ENCODE peak calls at places on chromosomes 2 and 18, in eight cellular contexts. D is tibial artery, V is PC-9, X is psoas muscle, F is lung, I is heart left ventricle, E is OCI-LY7, A is tibial nerve. C is an unnamed sample.
A peak's percentile ranks its signal among the peaks of the same experiment; 100 is the strongest.

GRCh38 chr2:167127135-167127534 is 238.9 kb downstream of the XIRP2 start:
- DNase-seq in D (no peak), V (no peak), X (no peak), F (no peak), I (no peak), E (peak; percentile 2), A (peak; percentile 13), C (no peak)

GRCh38 chr2:137968477-137969417 is 4.5 kb downstream of the HNMT start:
- DNase-seq in D (no peak), V (no peak), X (no peak), F (no peak), I (no peak), E (no peak), A (no peak), C (no peak)

GRCh38 chr2:168245074-168245825 is 2.1 kb downstream of the STK39 start:
- DNase-seq in D (no peak), V (no peak), X (no peak), F (no peak), I (no peak), E (no peak), A (no peak), C (no peak)

GRCh38 chr2:90077948-90078347 is 1386.5 kb downstream of the RPIA start:
- DNase-seq in D (no peak), V (no peak), X (no peak), F (no peak), I (no peak), E (peak; percentile 20), A (no peak), C (no peak)

GRCh38 chr2:64036343-64036742 is 17.1 kb upstream of the VPS54 start:
- DNase-seq in D (no peak), V (no peak), X (no peak), F (no peak), I (no peak), E (no peak), A (no peak), C (no peak)

GRCh38 chr2:8643996-8644356 is 37.9 kb upstream of the ID2 start:
- DNase-seq in D (no peak), V (no peak), X (no peak), F (no peak), I (no peak), E (no peak), A (no peak), C (no peak)

GRCh38 chr2:132588576-132588975 is 81.4 kb downstream of the LYPD1 start:
- DNase-seq in D (no peak), V (no peak), X (no peak), F (no peak), I (no peak), E (no peak), A (no peak), C (no peak)

GRCh38 chr2:48249093-48249492 is 280.9 kb upstream of the STON1 start:
- DNase-seq in D (no peak), V (no peak), X (no peak), F (no peak), I (no peak), E (no peak), A (no peak), C (no peak)

GRCh38 chr2:110946892-110947291 is 173.8 kb upstream of the BCL2L11 start:
- DNase-seq in D (no peak), V (no peak), X (peak; percentile 68), F (peak; percentile 46), I (no peak), E (no peak), A (peak; percentile 11), C (peak; percentile 31)

GRCh38 chr2:28403388-28403956 is 10.8 kb downstream of the FOSL2 start:
- DNase-seq in D (no peak), V (no peak), X (no peak), F (no peak), I (no peak), E (no peak), A (no peak), C (no peak)

GRCh38 chr2:96962567-96963203 is 23.7 kb downstream of the FAM178B start:
- DNase-seq in D (no peak), V (no peak), X (peak; percentile 9), F (no peak), I (no peak), E (peak; percentile 30), A (no peak), C (no peak)

GRCh38 chr2:46827274-46827930 is 88.2 kb downstream of the MCFD2 start:
- DNase-seq in D (no peak), V (no peak), X (no peak), F (no peak), I (no peak), E (no peak), A (no peak), C (no peak)

GRCh38 chr2:76867854-76868253 is 654.3 kb downstream of the LRRTM4 start:
- DNase-seq in D (no peak), V (no peak), X (no peak), F (no peak), I (no peak), E (no peak), A (no peak), C (no peak)

GRCh38 chr2:130834091-130834922 is 2.4 kb upstream of the ARHGEF4 start:
- DNase-seq in D (no peak), V (no peak), X (peak; percentile 26), F (no peak), I (peak; percentile 28), E (peak; percentile 55), A (no peak), C (no peak)

GRCh38 chr2:65300772-65301711 is 73.4 kb downstream of the ACTR2 start:
- DNase-seq in D (peak; percentile 72), V (no peak), X (peak; percentile 77), F (peak; percentile 71), I (peak; percentile 79), E (peak; percentile 89), A (peak; percentile 28), C (peak; percentile 58)

DNA sequence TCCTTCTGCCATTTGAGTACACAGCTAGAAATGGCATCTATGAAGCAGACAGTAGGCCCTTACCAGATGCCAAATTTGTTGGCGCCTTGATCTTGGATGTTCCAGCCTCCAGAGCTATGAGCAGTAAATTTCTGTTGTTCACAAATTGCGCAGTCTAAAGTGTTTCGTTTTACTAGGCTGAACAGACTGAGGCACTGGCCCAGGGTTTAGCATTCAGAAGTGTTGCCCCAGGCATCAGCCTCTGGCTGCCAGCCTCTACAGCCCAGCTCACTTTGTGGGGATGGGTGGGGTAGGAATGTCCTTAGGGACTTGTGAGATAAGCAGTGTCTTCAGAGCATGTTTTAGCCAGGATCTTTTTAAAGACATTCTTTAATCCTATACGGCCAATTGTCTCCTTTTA is 51.5 kb upstream of the MGAT5 start:
- DNase-seq in D (no peak), V (no peak), X (no peak), F (no peak), I (no peak), E (no peak), A (no peak), C (no peak)
- H3K4me1 ChIP-seq in D (no peaks in the 10 kb centered on the region), V (no peaks in the 10 kb centered on the region), X (peaks cover 4% of the 10 kb centered on the region), F (peaks cover 65% of the 10 kb centered on the region), I (peaks cover 79% of the 10 kb centered on the region), E (peaks cover 34% of the 10 kb centered on the region), A (peaks cover 31% of the 10 kb centered on the region), C (peaks cover 100% of the 10 kb centered on the region)

DNA sequence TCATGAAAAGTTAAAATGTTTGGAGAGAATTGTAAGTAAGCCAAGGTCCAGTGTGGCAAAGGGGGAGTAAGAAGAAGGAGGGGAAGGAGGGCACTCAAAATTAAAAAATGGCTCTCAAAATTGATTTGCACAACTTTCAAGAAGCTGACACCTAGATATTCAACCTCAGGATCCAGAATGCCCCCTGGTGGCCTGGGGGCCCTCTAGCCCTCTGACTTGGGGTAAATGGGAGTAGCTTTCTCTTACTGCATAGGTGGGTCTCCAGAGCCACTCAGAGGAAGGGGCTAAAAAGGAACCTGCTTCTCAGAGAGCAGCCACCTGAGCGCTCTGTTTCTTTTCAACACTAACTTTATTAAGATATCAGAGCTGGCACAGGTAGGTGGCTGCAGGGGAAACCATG is 968.5 kb downstream of the BCL11A start:
- DNase-seq in D (no peak), V (no peak), X (no peak), F (no peak), I (no peak), E (peak; percentile 20), A (no peak), C (no peak)
- TF ChIP-seq CTCF in D (no peak), V (peak; percentile 28), X (no peak), F (no peak), I (peak; percentile 21), E (peak; percentile 72), A (no peak), C (no peak)

GRCh38 chr18:55439036-55439435 is 149.0 kb downstream of the TCF4 start:
- DNase-seq in D (no peak), V (no peak), X (no peak), F (no peak), I (no peak), E (no peak), A (no peak), C (no peak)
- H3K4me1 ChIP-seq in D (no peaks in the 10 kb centered on the region), V (no peaks in the 10 kb centered on the region), X (peaks cover 32% of the 10 kb centered on the region), F (peaks cover 17% of the 10 kb centered on the region), I (peaks cover 5% of the 10 kb centered on the region), E (peaks cover 93% of the 10 kb centered on the region), A (no peaks in the 10 kb centered on the region), C (peaks cover 35% of the 10 kb centered on the region)

GRCh38 chr18:49784427-49785185 is 28.7 kb downstream of the ACAA2 start:
- DNase-seq in D (no peak), V (no peak), X (no peak), F (no peak), I (no peak), E (no peak), A (no peak), C (no peak)
- TF ChIP-seq CTCF in D (no peak), V (peak; percentile 56), X (peak; percentile 23), F (no peak), I (peak; percentile 34), E (peak; percentile 20), A (no peak), C (no peak)

GRCh38 chr2:174599310-174599941 is 1.8 kb upstream of the WIPF1 start:
- DNase-seq in D (no peak), V (no peak), X (no peak), F (no peak), I (no peak), E (peak; percentile 17), A (no peak), C (no peak)

GRCh38 chr2:174597347-174598047 is at the start of gene WIPF1:
- DNase-seq in D (no peak), V (no peak), X (no peak), F (no peak), I (no peak), E (peak; percentile 84), A (no peak), C (no peak)

GRCh38 chr2:174602741-174603140 is 5.1 kb upstream of the WIPF1 start:
- DNase-seq in D (no peak), V (no peak), X (no peak), F (no peak), I (no peak), E (no peak), A (no peak), C (no peak)

GRCh38 chr2:174603280-174603679 is 5.7 kb upstream of the WIPF1 start:
- DNase-seq in D (peak; percentile 85), V (no peak), X (peak; percentile 58), F (no peak), I (no peak), E (peak; percentile 74), A (peak; percentile 68), C (no peak)

DNA sequence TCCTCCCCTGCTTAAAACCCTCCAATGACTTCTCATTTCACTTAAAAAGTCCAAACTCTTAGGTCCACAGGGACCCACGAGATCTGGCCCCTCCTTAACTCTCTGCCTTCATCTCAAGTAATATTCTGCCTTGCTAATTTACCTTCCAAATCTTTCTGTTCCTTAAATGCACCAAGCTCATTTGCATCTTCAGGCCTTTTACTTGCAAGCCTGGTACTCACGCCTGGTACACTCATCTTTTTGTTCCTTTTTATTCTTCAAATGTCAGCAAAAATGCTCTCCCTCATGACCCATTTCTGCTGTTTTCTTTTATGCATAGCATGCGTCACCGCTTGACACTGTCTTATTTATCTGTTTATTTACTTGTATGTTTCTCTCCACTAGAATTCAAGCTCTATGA is 2.7 kb upstream of the WIPF1 start:
- DNase-seq in D (no peak), V (no peak), X (no peak), F (no peak), I (no peak), E (peak; percentile 43), A (no peak), C (no peak)
- H3K4me1 ChIP-seq in D (no peaks in the 10 kb centered on the region), V (no peaks in the 10 kb centered on the region), X (no peaks in the 10 kb centered on the region), F (peaks cover 2% of the 10 kb centered on the region), I (peaks cover 15% of the 10 kb centered on the region), E (peaks cover 60% of the 10 kb centered on the region), A (peaks cover 35% of the 10 kb centered on the region), C (peaks cover 23% of the 10 kb centered on the region)